ENCODE peak calls at places on chromosomes 7 and 10, in four cellular contexts. M is sigmoid colon, T is cardiac fibroblast, U is PC-9. A is an unnamed sample.

GRCh38 chr7:7422641-7423040 is 113.0 kb downstream of the COL28A1 start:
- DNase-seq in M (no peak), T (no peak), U (no peak), A (no peak)

GRCh38 chr10:122163182-122164027 is 107.7 kb upstream of the BTBD16 start:
- DNase-seq in M (no peak), T (no peak), U (no peak), A (no peak)

GRCh38 chr7:113698556-113699220 is 220.1 kb downstream of the PPP1R3A start:
- DNase-seq in M (no peak), T (peak; percentile 53), U (no peak), A (peak; percentile 16)

GRCh38 chr7:139613971-139614411 is 90.5 kb downstream of the CLEC2L start:
- DNase-seq in M (no peak), T (no peak), U (no peak), A (no peak)

GRCh38 chr7:80428161-80429054 is 83.5 kb downstream of the GNAT3 start:
- DNase-seq in M (no peak), T (peak; percentile 87), U (peak; percentile 35), A (peak; percentile 62)

GRCh38 chr7:83162402-83163256 is at the start of gene PCLO:
- DNase-seq in M (peak; percentile 61), T (peak; percentile 19), U (peak; percentile 98), A (peak; percentile 38)

GRCh38 chr7:13540429-13540828 is 449.0 kb downstream of the ETV1 start:
- DNase-seq in M (no peak), T (peak; percentile 70), U (no peak), A (peak; percentile 1)

GRCh38 chr7:51029586-51030230 is 247.0 kb upstream of the GRB10 start:
- DNase-seq in M (no peak), T (peak; percentile 94), U (no peak), A (no peak)

GRCh38 chr7:711093-711966 is 15.2 kb upstream of the DNAAF5 start:
- DNase-seq in M (peak; percentile 66), T (no peak), U (no peak), A (no peak)

GRCh38 chr7:139713061-139713460 is 64.7 kb downstream of the HIPK2 start:
- DNase-seq in M (no peak), T (no peak), U (no peak), A (no peak)

GRCh38 chr10:44261296-44261695 is 123.6 kb downstream of the CXCL12 start:
- DNase-seq in M (no peak), T (no peak), U (no peak), A (no peak)

GRCh38 chr7:1677206-1678069 is 7.4 kb downstream of the ELFN1 start:
- DNase-seq in M (peak; percentile 46), T (no peak), U (no peak), A (no peak)

GRCh38 chr7:134645935-134646334 is 718 bp upstream of the BPGM start:
- DNase-seq in M (no peak), T (peak; percentile 68), U (no peak), A (no peak)

GRCh38 chr7:138169441-138169851 is 93.2 kb downstream of the AKR1D1 start:
- DNase-seq in M (no peak), T (no peak), U (peak; percentile 10), A (no peak)

GRCh38 chr7:94654764-94655561 is 970 bp downstream of the SGCE start:
- DNase-seq in M (peak; percentile 72), T (peak; percentile 68), U (peak; percentile 19), A (peak; percentile 80)

GRCh38 chr10:62130948-62131347 is 137.7 kb downstream of the RTKN2 start:
- DNase-seq in M (no peak), T (peak; percentile 94), U (no peak), A (peak; percentile 87)

GRCh38 chr10:13707156-13707881 is 120.6 kb downstream of the PRPF18 start:
- DNase-seq in M (peak; percentile 93), T (peak; percentile 94), U (peak; percentile 63), A (peak; percentile 95)

GRCh38 chr7:92782236-92782635 is 54.1 kb downstream of the CDK6 start:
- DNase-seq in M (no peak), T (no peak), U (no peak), A (no peak)

GRCh38 chr7:44727346-44728262 is 21.0 kb upstream of the ZMIZ2 start:
- DNase-seq in M (no peak), T (peak; percentile 92), U (no peak), A (peak; percentile 36)

GRCh38 chr10:112949875-112950507 is at the start of gene TCF7L2:
- DNase-seq in M (peak; percentile 98), T (peak; percentile 97), U (peak; percentile 90), A (peak; percentile 93)

GRCh38 chr7:94440460-94441039 is 45.9 kb downstream of the COL1A2 start:
- DNase-seq in M (no peak), T (peak; percentile 41), U (no peak), A (no peak)

GRCh38 chr7:2641406-2642393 is 9.9 kb downstream of the TTYH3 start:
- DNase-seq in M (peak; percentile 96), T (peak; percentile 96), U (peak; percentile 36), A (peak; percentile 97)

GRCh38 chr7:35415411-35415822 is 161.5 kb upstream of the TBX20 start:
- DNase-seq in M (no peak), T (no peak), U (no peak), A (no peak)
- TF ChIP-seq CTCF in M (no peak), T (no peak), U (no peak), A (no peak)

GRCh38 chr10:17234541-17234940 is 6.5 kb downstream of the VIM start:
- DNase-seq in M (no peak), T (no peak), U (no peak), A (no peak)

GRCh38 chr10:17233534-17233933 is 5.5 kb downstream of the VIM start:
- DNase-seq in M (peak; percentile 70), T (peak; percentile 67), U (no peak), A (no peak)

GRCh38 chr10:17237163-17237562 is 9.1 kb downstream of the VIM start:
- DNase-seq in M (no peak), T (peak; percentile 22), U (no peak), A (no peak)

GRCh38 chr10:17236468-17236886 is 8.4 kb downstream of the VIM start:
- DNase-seq in M (no peak), T (peak; percentile 37), U (no peak), A (no peak)

DNA sequence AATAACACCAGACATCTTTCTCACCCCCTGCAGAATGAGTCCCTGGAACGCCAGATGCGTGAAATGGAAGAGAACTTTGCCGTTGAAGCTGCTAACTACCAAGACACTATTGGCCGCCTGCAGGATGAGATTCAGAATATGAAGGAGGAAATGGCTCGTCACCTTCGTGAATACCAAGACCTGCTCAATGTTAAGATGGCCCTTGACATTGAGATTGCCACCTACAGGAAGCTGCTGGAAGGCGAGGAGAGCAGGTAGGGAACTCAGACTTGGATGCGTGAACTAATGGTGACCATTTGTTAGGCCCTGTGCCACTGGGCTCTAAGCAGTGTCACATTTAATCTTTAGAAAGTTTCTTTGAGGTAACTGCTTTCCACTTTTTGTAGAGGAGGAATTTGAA is 7.1 kb downstream of the VIM start:
- DNase-seq in M (no peak), T (peak; percentile 50), U (no peak), A (no peak)
- TF ChIP-seq CTCF in M (no peak), T (peak; percentile 35), U (no peak), A (peak; percentile 39)

GRCh38 chr10:15112657-15113056 is 15.5 kb downstream of the RPP38 start:
- DNase-seq in M (no peak), T (no peak), U (no peak), A (no peak)

GRCh38 chr10:15120523-15120922 is 23.4 kb downstream of the RPP38 start:
- DNase-seq in M (no peak), T (peak; percentile 88), U (no peak), A (no peak)

GRCh38 chr10:15113766-15114165 is 16.6 kb downstream of the RPP38 start:
- DNase-seq in M (no peak), T (no peak), U (no peak), A (no peak)

GRCh38 chr10:15118615-15119014 is 21.5 kb downstream of the RPP38 start:
- DNase-seq in M (no peak), T (no peak), U (no peak), A (no peak)

DNA sequence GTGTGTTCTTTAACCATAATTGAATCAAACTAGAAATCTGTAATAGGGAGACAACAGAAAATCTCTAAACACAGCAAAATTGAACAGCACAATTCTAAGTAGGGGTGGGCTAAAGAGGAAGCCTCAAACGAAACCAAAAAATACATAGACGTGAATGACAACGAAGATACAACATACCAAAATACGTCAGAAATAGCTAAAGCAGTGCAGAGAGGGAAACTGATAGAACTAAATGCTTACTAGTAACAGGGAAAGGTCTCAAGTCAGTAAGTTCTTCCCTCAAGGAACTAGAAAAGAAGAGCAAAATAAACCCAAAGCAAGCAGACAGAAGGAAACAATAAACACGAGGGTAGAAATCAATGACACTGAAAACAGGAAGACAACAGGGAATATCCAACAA is 19.1 kb downstream of the RPP38 start:
- DNase-seq in M (no peak), T (no peak), U (no peak), A (no peak)
- TF ChIP-seq CTCF in M (no peak), T (no peak), U (no peak), A (no peak)

GRCh38 chr7:100044719-100045118 is 4.9 kb upstream of the ZSCAN21 start:
- DNase-seq in M (no peak), T (no peak), U (no peak), A (no peak)
- TF ChIP-seq CTCF in M (no peak), T (no peak), U (no peak), A (no peak)

DNA sequence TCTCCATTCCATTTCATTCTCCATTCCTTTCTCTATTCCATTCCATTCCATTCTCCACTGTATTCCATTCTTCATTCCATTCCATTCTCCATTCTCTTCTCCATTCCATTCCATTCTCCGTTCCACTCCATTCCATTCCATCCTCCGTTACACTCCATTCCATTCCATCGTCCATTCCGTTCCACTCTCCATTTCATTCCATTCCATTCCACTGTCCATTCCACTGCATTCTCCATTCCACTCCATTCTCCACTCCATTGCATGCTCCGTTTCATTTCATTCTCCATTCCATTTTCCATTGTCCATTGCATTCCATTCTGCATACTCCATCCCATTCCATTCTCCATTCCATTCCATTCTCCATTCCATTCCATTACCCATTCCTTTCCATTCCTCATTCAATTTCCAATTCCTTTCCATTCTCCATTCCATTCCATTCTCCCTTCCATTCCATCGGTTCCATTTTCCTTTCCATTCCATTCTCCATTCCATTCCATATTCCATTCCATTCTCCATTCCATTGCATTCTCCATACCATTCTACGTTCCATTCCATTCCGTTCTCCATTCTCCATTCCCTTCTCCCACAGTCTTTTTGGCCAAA is 78.3 kb downstream of the NSUN6 start:
- DNase-seq in M (no peak), T (no peak), U (no peak), A (no peak)
- TF ChIP-seq CTCF in M (no peak), T (no peak), U (no peak), A (no peak)